ENCODE peak calls at places on chromosomes 3 and 15, in eight cellular contexts. R is GM12878; V is tibial nerve; F is uterus; T is naive thymus-derived CD4-positive, alpha-beta T cell; M is Caco-2; L is adrenal gland; Z is IMR-90. K is an unnamed sample.

GRCh38 chr3:168996622-168997021 is 666.9 kb downstream of the MECOM start:
- DNase-seq in R (no peak), V (no peak), F (no peak), T (no peak), M (no peak), L (no peak), Z (peak; percentile 34), K (no peak)

GRCh38 chr3:80734483-80734882 is 966.7 kb upstream of the ROBO1 start:
- DNase-seq in R (no peak), V (no peak), F (no peak), T (no peak), M (peak; percentile 1), L (no peak), Z (no peak), K (no peak)

GRCh38 chr3:49566312-49566711 is 12.0 kb downstream of the BSN start:
- DNase-seq in R (no peak), V (no peak), F (no peak), T (no peak), M (no peak), L (no peak), Z (no peak), K (no peak)

GRCh38 chr3:171770689-171771620 is 39.3 kb downstream of the PLD1 start:
- DNase-seq in R (peak; percentile 48), V (no peak), F (peak; percentile 48), T (no peak), M (no peak), L (peak; percentile 77), Z (peak; percentile 92), K (peak; percentile 78)

GRCh38 chr15:36177590-36178281 is 401.7 kb upstream of the CDIN1 start:
- DNase-seq in R (no peak), V (no peak), F (no peak), T (no peak), M (no peak), L (no peak), Z (peak; percentile 43), K (no peak)

GRCh38 chr15:90097475-90097874 is 4.8 kb downstream of the IDH2 start:
- DNase-seq in R (peak; percentile 88), V (no peak), F (no peak), T (no peak), M (no peak), L (no peak), Z (no peak), K (no peak)

GRCh38 chr3:177751770-177752169 is 554.5 kb upstream of the TBL1XR1 start:
- DNase-seq in R (no peak), V (no peak), F (no peak), T (no peak), M (no peak), L (no peak), Z (no peak), K (no peak)

GRCh38 chr15:70354260-70354894 is 256.7 kb upstream of the TLE3 start:
- DNase-seq in R (no peak), V (no peak), F (no peak), T (no peak), M (no peak), L (no peak), Z (no peak), K (no peak)

GRCh38 chr3:36871379-36872126 is 73.3 kb downstream of the TRANK1 start:
- DNase-seq in R (no peak), V (no peak), F (no peak), T (no peak), M (no peak), L (no peak), Z (peak; percentile 65), K (no peak)

GRCh38 chr15:56524915-56525314 is 60.0 kb upstream of the MNS1 start:
- DNase-seq in R (no peak), V (no peak), F (no peak), T (no peak), M (no peak), L (no peak), Z (peak; percentile 58), K (no peak)

GRCh38 chr15:83571820-83572707 is 81.9 kb upstream of the ADAMTSL3 start:
- DNase-seq in R (no peak), V (no peak), F (no peak), T (no peak), M (peak; percentile 14), L (no peak), Z (peak; percentile 19), K (no peak)

GRCh38 chr3:173001622-173002021 is 139.4 kb downstream of the SPATA16 start:
- DNase-seq in R (no peak), V (no peak), F (no peak), T (no peak), M (no peak), L (no peak), Z (no peak), K (no peak)

GRCh38 chr3:126348308-126348920 is 8.8 kb downstream of the KLF15 start:
- DNase-seq in R (no peak), V (no peak), F (peak; percentile 9), T (peak; percentile 2), M (no peak), L (peak; percentile 18), Z (no peak), K (peak; percentile 47)

GRCh38 chr3:70905496-70905895 is 593.1 kb upstream of the MDFIC2 start:
- DNase-seq in R (no peak), V (no peak), F (no peak), T (no peak), M (no peak), L (no peak), Z (no peak), K (no peak)

GRCh38 chr15:35529784-35530183 is 16.2 kb downstream of the DPH6 start:
- DNase-seq in R (no peak), V (no peak), F (no peak), T (no peak), M (no peak), L (no peak), Z (no peak), K (no peak)

GRCh38 chr15:52529289-52529929 is 729 bp upstream of the MYO5A start:
- DNase-seq in R (no peak), V (no peak), F (peak; percentile 17), T (no peak), M (no peak), L (peak; percentile 36), Z (no peak), K (no peak)

GRCh38 chr3:184541886-184542562 is 19.6 kb upstream of the EPHB3 start:
- DNase-seq in R (no peak), V (no peak), F (no peak), T (no peak), M (no peak), L (peak; percentile 11), Z (no peak), K (no peak)

GRCh38 chr15:50908209-50909043 is at the start of gene AP4E1:
- DNase-seq in R (peak; percentile 79), V (peak; percentile 80), F (peak; percentile 89), T (peak; percentile 95), M (peak; percentile 93), L (peak; percentile 94), Z (peak; percentile 91), K (peak; percentile 65)
- H3K4me1 ChIP-seq in R (no peaks in the 10 kb centered on the region), V (peaks cover 39% of the 10 kb centered on the region), F (peaks cover 10% of the 10 kb centered on the region), T (peaks cover 4% of the 10 kb centered on the region), M (peaks cover 33% of the 10 kb centered on the region), L (peaks cover 11% of the 10 kb centered on the region), Z (peaks cover 4% of the 10 kb centered on the region), K (no peaks in the 10 kb centered on the region)

DNA sequence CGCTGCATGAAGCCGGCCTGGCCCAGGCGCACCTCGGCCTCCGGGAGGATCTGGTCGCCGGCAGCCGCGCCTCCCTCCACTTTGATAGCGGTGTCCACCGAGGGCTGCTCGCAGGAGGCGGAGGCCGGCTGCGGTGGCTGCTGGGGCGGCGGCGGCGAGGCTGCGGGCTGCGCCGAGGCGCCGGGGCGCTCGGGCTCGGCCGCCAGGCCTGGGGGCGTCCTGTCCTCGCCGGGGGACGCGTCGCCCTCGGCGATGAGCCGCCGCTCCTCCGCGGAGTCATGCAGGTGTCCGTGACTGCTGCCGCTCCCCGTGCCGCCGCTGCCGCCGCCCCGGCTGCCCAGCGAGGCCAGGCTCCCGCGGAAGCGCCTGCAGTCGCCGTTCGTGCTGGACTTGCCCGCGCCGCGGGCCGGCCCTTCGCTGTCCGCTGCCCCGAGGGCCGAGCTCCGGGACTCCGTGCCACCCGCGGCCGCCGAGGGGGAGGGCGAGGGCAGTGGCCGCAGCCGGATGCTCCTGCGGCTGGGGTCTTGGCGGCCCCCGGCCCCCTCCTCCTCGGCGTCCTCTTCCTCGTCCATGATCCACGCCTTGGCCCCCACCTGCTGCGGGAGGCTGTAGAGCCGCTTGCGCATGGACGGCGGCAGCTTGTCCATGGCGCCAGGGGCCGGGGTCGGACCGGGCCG is 996 bp downstream of the HCN4 start:
- DNase-seq in R (no peak), V (no peak), F (no peak), T (no peak), M (peak; percentile 5), L (no peak), Z (no peak), K (no peak)
- H3K27me3 ChIP-seq in R (peaks cover 10% of the 10 kb centered on the region), V (peaks cover 50% of the 10 kb centered on the region), F (peaks cover 9% of the 10 kb centered on the region), T (no peaks in the 10 kb centered on the region), M (no peaks in the 10 kb centered on the region), L (peaks cover 50% of the 10 kb centered on the region), Z (peaks cover 93% of the 10 kb centered on the region), K (peaks cover 6% of the 10 kb centered on the region)

GRCh38 chr3:45488581-45488980 is 100.2 kb downstream of the LARS2 start:
- DNase-seq in R (no peak), V (no peak), F (no peak), T (no peak), M (no peak), L (no peak), Z (no peak), K (no peak)

GRCh38 chr3:45491344-45491743 is 103.0 kb downstream of the LARS2 start:
- DNase-seq in R (no peak), V (no peak), F (no peak), T (no peak), M (no peak), L (no peak), Z (no peak), K (no peak)

GRCh38 chr3:45486926-45487325 is 98.5 kb downstream of the LARS2 start:
- DNase-seq in R (no peak), V (no peak), F (no peak), T (no peak), M (no peak), L (no peak), Z (no peak), K (no peak)

GRCh38 chr3:45487508-45487907 is 99.1 kb downstream of the LARS2 start:
- DNase-seq in R (no peak), V (no peak), F (no peak), T (no peak), M (no peak), L (no peak), Z (no peak), K (no peak)

GRCh38 chr3:45489730-45490309 is 101.4 kb downstream of the LARS2 start:
- DNase-seq in R (no peak), V (no peak), F (no peak), T (no peak), M (no peak), L (no peak), Z (peak; percentile 34), K (no peak)
- H3K9me3 ChIP-seq in R (no peaks in the 10 kb centered on the region), V (peaks cover 4% of the 10 kb centered on the region), F (no peaks in the 10 kb centered on the region), T (no peaks in the 10 kb centered on the region), M (no peaks in the 10 kb centered on the region), L (no peaks in the 10 kb centered on the region), Z (no peaks in the 10 kb centered on the region), K (no peaks in the 10 kb centered on the region)

DNA sequence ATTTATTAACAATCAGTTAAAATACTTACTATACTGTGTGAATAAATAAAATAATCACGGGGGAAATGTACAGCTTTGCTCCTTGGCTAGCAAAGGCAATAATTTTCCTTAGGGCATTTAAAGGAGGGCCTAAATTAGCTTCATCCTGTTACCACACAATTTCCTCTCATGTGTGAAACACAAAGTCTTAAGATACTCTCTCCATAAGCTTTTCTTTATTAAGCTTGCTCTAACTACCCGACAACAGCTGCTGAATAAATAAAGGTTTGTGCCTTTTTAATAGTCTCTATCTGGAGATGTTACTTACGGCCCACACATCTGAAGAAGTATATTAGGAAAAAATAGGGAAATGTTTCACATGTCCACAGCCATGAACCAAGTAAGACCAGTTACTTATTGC is 29.7 kb downstream of the ZNF106 start:
- DNase-seq in R (no peak), V (no peak), F (no peak), T (no peak), M (no peak), L (no peak), Z (no peak), K (no peak)
- H3K4me1 ChIP-seq in R (peaks cover 8% of the 10 kb centered on the region), V (peaks cover 50% of the 10 kb centered on the region), F (no peaks in the 10 kb centered on the region), T (no peaks in the 10 kb centered on the region), M (no peaks in the 10 kb centered on the region), L (peaks cover 10% of the 10 kb centered on the region), Z (peaks cover 7% of the 10 kb centered on the region), K (peaks cover 4% of the 10 kb centered on the region)